ENCODE peak calls at places on chromosome 9, in seven cellular contexts. J is cardiac fibroblast, L is neuronal stem cell, R is AG09309, S is nephron progenitor cell, H is PC-9, T is hypothalamus. Q is an unnamed sample.

GRCh38 chr9:132247942-132248341 is 86.1 kb downstream of the NTNG2 start:
- DNase-seq in J (no peak), L (no peak), R (no peak), S (no peak), H (no peak), T (no peak), Q (no peak)

GRCh38 chr9:125910286-125910685 is 163.1 kb downstream of the PBX3 start:
- DNase-seq in J (no peak), L (no peak), R (no peak), S (no peak), H (no peak), T (no peak), Q (no peak)

GRCh38 chr9:3578786-3579185 is 53.0 kb upstream of the RFX3 start:
- DNase-seq in J (peak; percentile 79), L (no peak), R (peak; percentile 54), S (no peak), H (no peak), T (no peak), Q (no peak)

GRCh38 chr9:7368410-7369292 is 430.9 kb downstream of the DMAC1 start:
- DNase-seq in J (peak; percentile 94), L (no peak), R (peak; percentile 52), S (no peak), H (no peak), T (no peak), Q (no peak)

GRCh38 chr9:123536455-123536868 is 180.5 kb downstream of the CRB2 start:
- DNase-seq in J (no peak), L (no peak), R (no peak), S (no peak), H (no peak), T (no peak), Q (no peak)

GRCh38 chr9:13715430-13715829 is 435.9 kb upstream of the MPDZ start:
- DNase-seq in J (no peak), L (no peak), R (no peak), S (no peak), H (no peak), T (no peak), Q (no peak)

GRCh38 chr9:35972093-35972492 is 14.1 kb upstream of the OR2S2 start:
- DNase-seq in J (no peak), L (no peak), R (no peak), S (peak; percentile 67), H (no peak), T (no peak), Q (peak; percentile 17)

GRCh38 chr9:77714077-77714549 is 66.0 kb upstream of the GNA14 start:
- DNase-seq in J (peak; percentile 45), L (no peak), R (no peak), S (peak; percentile 17), H (no peak), T (no peak), Q (no peak)

GRCh38 chr9:90003046-90003355 is 398.2 kb downstream of the GADD45G start:
- DNase-seq in J (no peak), L (no peak), R (no peak), S (no peak), H (no peak), T (no peak), Q (no peak)